ENCODE peak calls at places on chromosomes 2 and 18, in four cellular contexts. D, H, Z and L are unnamed samples.

GRCh38 chr2:215355801-215356200 is 43.9 kb downstream of the ATIC start:
- DNase-seq in D (no peak), H (no peak), Z (peak; percentile 65), L (no peak)

GRCh38 chr18:32598144-32598543 is 127.5 kb upstream of the GAREM1 start:
- DNase-seq in D (no peak), Z (no peak), H (no peak), L (no peak)

GRCh38 chr2:97935719-97936161 is 60.0 kb downstream of the TMEM131 start:
- DNase-seq in D (no peak), Z (peak; percentile 72), H (peak; percentile 78), L (peak; percentile 45)

GRCh38 chr18:78676622-78677482 is 302.8 kb upstream of the SALL3 start:
- DNase-seq in Z (no peak), D (no peak), H (no peak), L (no peak)

GRCh38 chr2:95024960-95025405 is 525 bp upstream of the MAL start:
- DNase-seq in D (no peak), H (peak; percentile 71), Z (no peak), L (no peak)

GRCh38 chr2:193476171-193476800 is 1281.6 kb upstream of the TMEFF2 start:
- DNase-seq in Z (no peak), H (no peak), D (no peak), L (peak; percentile 19)

GRCh38 chr18:25055076-25055475 is 296.9 kb downstream of the ZNF521 start:
- DNase-seq in H (no peak), Z (peak; percentile 56), D (no peak), L (no peak)

GRCh38 chr2:52036853-52037252 is 1004.9 kb upstream of the NRXN1 start:
- DNase-seq in Z (no peak), D (no peak), H (no peak), L (no peak)

GRCh38 chr18:47949197-47949596 is 18.7 kb upstream of the SMAD2 start:
- DNase-seq in Z (no peak), D (no peak), H (no peak), L (no peak)

GRCh38 chr2:23381084-23381483 is 3.9 kb upstream of the KLHL29 start:
- DNase-seq in D (peak; percentile 61), Z (peak; percentile 77), H (no peak), L (no peak)

GRCh38 chr2:8416836-8417832 is 264.7 kb upstream of the ID2 start:
- DNase-seq in Z (peak; percentile 56), H (no peak), D (no peak), L (no peak)

GRCh38 chr2:128313076-128313836 is 5.4 kb downstream of the HS6ST1 start:
- DNase-seq in D (no peak), H (peak; percentile 75), Z (peak; percentile 63), L (no peak)

GRCh38 chr2:16123881-16124780 is 183.8 kb downstream of the MYCN start:
- DNase-seq in D (no peak), H (peak; percentile 24), Z (no peak), L (no peak)

GRCh38 chr2:168567840-168568239 is 111.8 kb downstream of the CERS6 start:
- DNase-seq in Z (no peak), H (no peak), D (no peak), L (no peak)

GRCh38 chr2:31258351-31258750 is 24.4 kb downstream of the EHD3 start:
- DNase-seq in D (no peak), Z (no peak), H (no peak), L (no peak)

GRCh38 chr2:229921101-229921891 is 513 bp downstream of the TRIP12 start:
- DNase-seq in D (peak; percentile 76), H (peak; percentile 79), Z (peak; percentile 58), L (peak; percentile 79)

GRCh38 chr2:170771049-170771937 is 1.1 kb downstream of the ERICH2 start:
- DNase-seq in D (no peak), H (peak; percentile 86), Z (peak; percentile 15), L (peak; percentile 81)

GRCh38 chr2:76745605-76746004 is 776.6 kb downstream of the LRRTM4 start:
- DNase-seq in D (no peak), Z (no peak), H (no peak), L (no peak)

GRCh38 chr2:84704505-84705244 is 176.2 kb downstream of the TRABD2A start:
- DNase-seq in H (no peak), D (no peak), Z (peak; percentile 19), L (no peak)

GRCh38 chr18:11983592-11983991 is 2.3 kb downstream of the IMPA2 start:
- DNase-seq in D (no peak), H (peak; percentile 82), Z (no peak), L (peak; percentile 61)

GRCh38 chr2:127453392-127454171 is 35.4 kb downstream of the PROC start:
- DNase-seq in D (no peak), H (peak; percentile 76), Z (no peak), L (peak; percentile 47)

GRCh38 chr2:99811544-99811943 is 321.7 kb upstream of the REV1 start:
- DNase-seq in D (no peak), Z (peak; percentile 79), H (no peak), L (no peak)

GRCh38 chr2:51994123-51994788 is 962.3 kb upstream of the NRXN1 start:
- DNase-seq in Z (no peak), D (no peak), H (no peak), L (no peak)

GRCh38 chr2:172099472-172100079 is 3.1 kb downstream of the DLX2 start:
- DNase-seq in Z (no peak), D (no peak), H (no peak), L (no peak)

GRCh38 chr2:133262888-133263287 is 305.4 kb downstream of the NCKAP5 start:
- DNase-seq in H (peak; percentile 57), D (no peak), Z (no peak), L (peak; percentile 11)

DNA sequence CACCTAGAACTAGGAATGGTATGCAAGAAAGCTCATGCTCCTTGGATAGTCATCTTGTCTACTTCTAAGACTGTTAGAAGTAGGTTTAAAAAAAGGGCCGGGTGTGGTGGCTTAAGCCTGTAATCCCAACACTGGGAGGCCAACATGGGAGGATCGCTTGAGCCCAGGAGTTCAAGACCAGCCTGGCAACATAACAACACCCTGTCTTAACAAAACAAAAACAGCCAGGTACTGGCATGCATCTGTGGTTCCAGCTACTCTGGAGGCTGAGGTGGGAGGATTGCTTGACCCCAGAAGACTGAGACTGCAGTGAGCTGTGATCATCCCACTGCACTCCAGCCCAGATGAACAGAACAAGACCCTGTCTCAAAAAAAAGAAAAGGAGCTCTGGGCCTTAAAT is 19.9 kb downstream of the PNO1 start:
- DNase-seq in H (no peak), D (no peak), Z (no peak), L (no peak)
- H3K36me3 ChIP-seq in H (peaks cover 78% of the 10 kb centered on the region), D (peaks cover 11% of the 10 kb centered on the region), Z (peaks cover 8% of the 10 kb centered on the region), L (peaks cover 9% of the 10 kb centered on the region)

DNA sequence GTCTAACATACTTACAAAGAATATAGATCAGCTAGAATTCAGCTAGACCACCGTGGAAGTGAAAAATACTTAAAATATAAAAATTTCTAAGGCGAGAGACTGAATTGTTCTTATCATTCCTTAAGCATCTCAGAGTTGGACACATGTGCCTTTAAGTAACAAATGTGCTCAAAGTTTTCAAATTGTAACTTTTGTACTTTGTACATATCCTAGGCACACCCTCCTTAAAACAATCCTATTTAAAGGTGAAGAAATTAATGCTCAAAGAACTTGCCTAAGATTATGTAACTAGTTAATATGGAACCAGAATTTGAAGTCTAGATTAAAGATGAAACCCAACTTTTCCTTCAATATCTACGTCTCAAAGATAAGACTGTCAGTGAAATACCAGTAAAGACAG is 74.1 kb downstream of the EML4 start:
- DNase-seq in D (no peak), H (no peak), Z (no peak), L (no peak)
- H3K36me3 ChIP-seq in D (no peaks in the 10 kb centered on the region), H (peaks cover 17% of the 10 kb centered on the region), Z (peaks cover 9% of the 10 kb centered on the region), L (peaks cover 6% of the 10 kb centered on the region)

DNA sequence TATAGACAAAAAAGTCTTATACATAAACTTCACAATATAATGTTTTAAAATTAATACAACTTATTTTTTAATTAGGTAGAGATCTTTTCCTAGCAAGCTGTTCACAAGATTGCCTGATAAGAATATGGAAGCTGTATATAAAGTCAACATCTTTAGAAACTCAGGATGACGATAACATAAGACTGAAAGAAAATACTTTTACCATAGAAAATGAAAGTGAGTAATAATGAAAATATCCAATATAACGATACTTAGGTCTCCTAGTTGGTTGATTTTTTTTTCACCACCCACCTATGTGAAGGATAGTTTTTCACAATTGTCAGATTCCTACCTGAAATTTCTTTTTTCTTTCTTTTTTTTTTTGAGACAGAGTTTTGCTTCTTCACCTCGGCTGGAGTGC is 13.1 kb downstream of the ELP2 start:
- DNase-seq in Z (no peak), D (no peak), H (no peak), L (no peak)
- H3K36me3 ChIP-seq in Z (peaks cover 56% of the 10 kb centered on the region), D (peaks cover 11% of the 10 kb centered on the region), H (peaks cover 92% of the 10 kb centered on the region), L (peaks cover 34% of the 10 kb centered on the region)

GRCh38 chr18:70195014-70195614 is 10.4 kb downstream of the RTTN start:
- DNase-seq in Z (no peak), H (no peak), D (no peak), L (no peak)

GRCh38 chr18:70197844-70198243 is 7.6 kb downstream of the RTTN start:
- DNase-seq in H (no peak), D (no peak), Z (no peak), L (no peak)

GRCh38 chr18:70197042-70197441 is 8.4 kb downstream of the RTTN start:
- DNase-seq in Z (peak; percentile 16), D (no peak), H (no peak), L (no peak)

GRCh38 chr18:70195852-70196434 is 9.5 kb downstream of the RTTN start:
- DNase-seq in Z (peak; percentile 70), D (no peak), H (peak; percentile 47), L (peak; percentile 47)

GRCh38 chr18:70200286-70200685 is 5.2 kb downstream of the RTTN start:
- DNase-seq in D (no peak), H (no peak), Z (no peak), L (no peak)
- H3K36me3 ChIP-seq in D (peaks cover 4% of the 10 kb centered on the region), H (peaks cover 40% of the 10 kb centered on the region), Z (peaks cover 1% of the 10 kb centered on the region), L (peaks cover 10% of the 10 kb centered on the region)

GRCh38 chr2:238168196-238168815 is 9.5 kb downstream of the ERFE start:
- DNase-seq in D (no peak), H (no peak), Z (no peak), L (no peak)
- H3K36me3 ChIP-seq in D (peaks cover 3% of the 10 kb centered on the region), H (peaks cover 45% of the 10 kb centered on the region), Z (peaks cover 32% of the 10 kb centered on the region), L (no peaks in the 10 kb centered on the region)

GRCh38 chr18:21855432-21855831 is 114.8 kb downstream of the MIB1 start:
- DNase-seq in Z (no peak), H (no peak), D (no peak), L (no peak)

GRCh38 chr18:21853972-21854563 is 113.5 kb downstream of the MIB1 start:
- DNase-seq in H (no peak), D (no peak), Z (no peak), L (no peak)

GRCh38 chr18:21853020-21853419 is 112.4 kb downstream of the MIB1 start:
- DNase-seq in D (no peak), Z (peak; percentile 63), H (no peak), L (peak; percentile 4)

GRCh38 chr18:21857871-21858270 is 117.3 kb downstream of the MIB1 start:
- DNase-seq in Z (no peak), H (no peak), D (no peak), L (no peak)

GRCh38 chr18:21858544-21858943 is 118.0 kb downstream of the MIB1 start:
- DNase-seq in H (no peak), D (no peak), Z (no peak), L (no peak)
- H3K36me3 ChIP-seq in H (peaks cover 80% of the 10 kb centered on the region), D (no peaks in the 10 kb centered on the region), Z (peaks cover 23% of the 10 kb centered on the region), L (peaks cover 25% of the 10 kb centered on the region)

GRCh38 chr2:9463698-9464034 is 10.7 kb upstream of the IAH1 start:
- DNase-seq in Z (peak; percentile 69), D (no peak), H (no peak), L (no peak)
- H3K36me3 ChIP-seq in Z (peaks cover 14% of the 10 kb centered on the region), D (no peaks in the 10 kb centered on the region), H (peaks cover 62% of the 10 kb centered on the region), L (no peaks in the 10 kb centered on the region)